ENCODE peak calls at places on chromosome 5, in six cellular contexts. D is CD4-positive, alpha-beta memory T cell; K is endothelial cell; Q is kidney tubule cell; O is GM03348; B is neural crest cell. Z is an unnamed sample.

GRCh38 chr5:96175090-96175489 is 213.4 kb upstream of the ELL2 start:
- DNase-seq in D (no peak), K (no peak), Q (peak), O (no peak), B (no peak), Z (no peak)

GRCh38 chr5:95857185-95857945 is 34.8 kb upstream of the GLRX start:
- DNase-seq in D (no peak), K (no peak), Q (peak), O (no peak), B (peak), Z (peak)

GRCh38 chr5:173323799-173324114 is 4.5 kb downstream of the STC2 start:
- DNase-seq in D (no peak), K (no peak), Q (no peak), O (no peak), B (no peak), Z (no peak)

GRCh38 chr5:75034137-75034739 is 18.1 kb downstream of the GCNT4 start:
- DNase-seq in D (peak), K (no peak), Q (no peak), O (no peak), B (no peak), Z (no peak)

GRCh38 chr5:157165261-157165660 is 803 bp downstream of the GARIN3 start:
- DNase-seq in D (no peak), K (no peak), Q (no peak), O (no peak), B (no peak), Z (no peak)

GRCh38 chr5:106017243-106017857 is 1653.4 kb downstream of the EFNA5 start:
- DNase-seq in D (no peak), K (no peak), Q (no peak), O (no peak), B (no peak), Z (no peak)

GRCh38 chr5:6202615-6203365 is 175.6 kb downstream of the MED10 start:
- DNase-seq in D (no peak), K (peak), Q (no peak), O (no peak), B (peak), Z (no peak)

GRCh38 chr5:128572546-128573339 is 34.7 kb upstream of the FBN2 start:
- DNase-seq in D (no peak), K (no peak), Q (no peak), O (no peak), B (no peak), Z (no peak)

GRCh38 chr5:113034182-113034773 is 57.7 kb downstream of the DCP2 start:
- DNase-seq in D (no peak), K (no peak), Q (peak), O (peak), B (no peak), Z (peak)

GRCh38 chr5:95725937-95726810 is 5.0 kb upstream of the RHOBTB3 start:
- DNase-seq in D (no peak), K (no peak), Q (no peak), O (peak), B (no peak), Z (peak)

GRCh38 chr5:178460598-178461425 is 129.4 kb downstream of the COL23A1 start:
- DNase-seq in D (peak), K (peak), Q (peak), O (peak), B (peak), Z (no peak)

GRCh38 chr5:40841068-40841805 is at the start of gene CARD6:
- DNase-seq in D (peak), K (no peak), Q (peak), O (peak), B (no peak), Z (no peak)